ENCODE peak calls at places on chromosome 15, in four cellular contexts. S is ELR; U is activated CD4-positive, alpha-beta T cell treated with anti-CD3 and anti-CD28 coated beads for 4 hours; X is iPS DF 6.9. F is an unnamed sample.
A peak's percentile ranks its signal among the peaks of the same experiment; 100 is the strongest.

GRCh38 chr15:39213385-39213840 is 367.5 kb upstream of the THBS1 start:
- DNase-seq in S (peak; percentile 98), U (no peak), X (peak; percentile 87), F (peak; percentile 38)

GRCh38 chr15:36506733-36507356 is 72.6 kb upstream of the CDIN1 start:
- DNase-seq in S (no peak), U (no peak), X (no peak), F (no peak)

GRCh38 chr15:46644493-46645481 is 1010.0 kb downstream of the SQOR start:
- DNase-seq in S (no peak), U (no peak), X (no peak), F (no peak)

GRCh38 chr15:74443100-74443909 is 9.5 kb upstream of the SEMA7A start:
- DNase-seq in S (no peak), U (no peak), X (no peak), F (no peak)

GRCh38 chr15:35627696-35628095 is 81.7 kb upstream of the DPH6 start:
- DNase-seq in S (no peak), U (no peak), X (no peak), F (no peak)

GRCh38 chr15:68489426-68489825 is 57.5 kb upstream of the ITGA11 start:
- DNase-seq in S (no peak), U (no peak), X (no peak), F (no peak)

GRCh38 chr15:96333194-96334016 is 2.9 kb downstream of the NR2F2 start:
- DNase-seq in S (peak; percentile 43), U (no peak), X (no peak), F (no peak)

GRCh38 chr15:76799760-76800159 is 105.4 kb downstream of the SCAPER start:
- DNase-seq in S (peak; percentile 75), U (no peak), X (no peak), F (no peak)

GRCh38 chr15:101159096-101159935 is 92.5 kb downstream of the CHSY1 start:
- DNase-seq in S (no peak), U (no peak), X (no peak), F (no peak)

GRCh38 chr15:90336705-90337141 is 15.4 kb upstream of the ZNF774 start:
- DNase-seq in S (peak; percentile 87), U (no peak), X (no peak), F (no peak)

GRCh38 chr15:56653787-56654186 is 79.5 kb downstream of the ZNF280D start:
- DNase-seq in S (no peak), U (no peak), X (no peak), F (no peak)

GRCh38 chr15:31325432-31325975 is 1.1 kb upstream of the KLF13 start:
- DNase-seq in S (peak; percentile 22), U (peak; percentile 64), X (no peak), F (peak; percentile 64)

GRCh38 chr15:73578036-73578435 is 55.2 kb downstream of the NPTN start:
- DNase-seq in S (no peak), U (no peak), X (no peak), F (no peak)

GRCh38 chr15:41832875-41833274 is 5.0 kb downstream of the JMJD7 start:
- DNase-seq in S (no peak), U (no peak), X (no peak), F (peak; percentile 48)

GRCh38 chr15:29139540-29140459 is 129.8 kb downstream of the NSMCE3 start:
- DNase-seq in S (peak; percentile 48), U (peak; percentile 20), X (no peak), F (peak; percentile 38)

GRCh38 chr15:65612949-65613348 is 2.0 kb upstream of the INTS14 start:
- DNase-seq in S (no peak), U (no peak), X (no peak), F (no peak)

GRCh38 chr15:92033723-92034122 is 180.2 kb downstream of the SLCO3A1 start:
- DNase-seq in S (no peak), U (no peak), X (no peak), F (no peak)

GRCh38 chr15:92647467-92648163 is 8.0 kb downstream of the FAM174B start:
- DNase-seq in S (no peak), U (no peak), X (peak; percentile 67), F (no peak)

GRCh38 chr15:77029166-77030041 is 34.5 kb downstream of the PSTPIP1 start:
- DNase-seq in S (no peak), U (peak; percentile 0), X (no peak), F (peak; percentile 25)

GRCh38 chr15:34233614-34234013 is 8.8 kb downstream of the EMC4 start:
- DNase-seq in S (no peak), U (no peak), X (no peak), F (no peak)

GRCh38 chr15:95994418-95994817 is 336.1 kb upstream of the NR2F2 start:
- DNase-seq in S (peak; percentile 57), U (no peak), X (no peak), F (no peak)

GRCh38 chr15:99169769-99170311 is 65.0 kb downstream of the SYNM start:
- DNase-seq in S (peak; percentile 4), U (no peak), X (no peak), F (no peak)

GRCh38 chr15:25805006-25805405 is 58.1 kb downstream of the ATP10A start:
- DNase-seq in S (no peak), U (no peak), X (no peak), F (no peak)

GRCh38 chr15:100005715-100006114 is 272.5 kb upstream of the LYSMD4 start:
- DNase-seq in S (no peak), U (no peak), X (no peak), F (no peak)

F was measured in stomach.